ENCODE peak calls at places on chromosomes 11 and 22, in eight cellular contexts. V is amniotic stem cell, W is kidney glomerular epithelial cell, I is colonic mucosa, G is HCEC 1CT, M is MV-4-11, L is GM03348, N is CMK. D is an unnamed sample.

GRCh38 chr22:45055936-45056335 is 46.1 kb upstream of the PHF21B start:
- DNase-seq in G (no peak), N (no peak), L (no peak), M (no peak), I (no peak), V (no peak), W (no peak), D (no peak)

GRCh38 chr11:37088573-37088910 is 490.5 kb upstream of the RAG2 start:
- DNase-seq in L (no peak), M (no peak), G (no peak), W (no peak), V (no peak), I (no peak), N (no peak), D (no peak)

GRCh38 chr22:49331223-49331815 is 496.4 kb downstream of the BRD1 start:
- DNase-seq in G (no peak), W (no peak), M (no peak), N (no peak), V (no peak), L (peak; percentile 1), I (no peak), D (no peak)

GRCh38 chr22:49242480-49242879 is 585.2 kb downstream of the BRD1 start:
- DNase-seq in M (no peak), I (no peak), W (no peak), V (no peak), N (no peak), G (no peak), L (no peak), D (no peak)

GRCh38 chr11:70034740-70035365 is 43.3 kb upstream of the ANO1 start:
- DNase-seq in I (peak; percentile 16), G (no peak), M (no peak), V (no peak), W (no peak), L (no peak), N (no peak), D (no peak)

GRCh38 chr11:130001491-130002351 is 914 bp downstream of the PRDM10 start:
- DNase-seq in V (no peak), N (peak; percentile 7), L (peak; percentile 85), W (no peak), G (peak; percentile 17), M (peak; percentile 11), I (peak; percentile 53), D (no peak)

GRCh38 chr11:134664863-134665535 is 253.0 kb upstream of the B3GAT1 start:
- DNase-seq in I (no peak), N (no peak), M (no peak), G (no peak), L (no peak), V (no peak), W (no peak), D (no peak)

GRCh38 chr11:11993814-11994213 is 14.6 kb downstream of the DKK3 start:
- DNase-seq in V (peak; percentile 77), N (no peak), L (peak; percentile 77), M (no peak), I (no peak), G (peak; percentile 80), W (peak; percentile 27), D (no peak)

GRCh38 chr22:37381489-37381888 is 45.8 kb downstream of the ELFN2 start:
- DNase-seq in V (no peak), G (no peak), W (no peak), M (no peak), L (no peak), N (no peak), I (no peak), D (no peak)

GRCh38 chr11:65423516-65424199 is 1.1 kb downstream of the NEAT1 start:
- DNase-seq in L (no peak), N (no peak), V (no peak), W (no peak), G (peak; percentile 44), I (peak; percentile 51), M (no peak), D (peak; percentile 32)

GRCh38 chr11:2884424-2884815 is 1.2 kb downstream of the CDKN1C start:
- DNase-seq in W (no peak), L (peak; percentile 63), I (no peak), N (no peak), M (no peak), G (no peak), V (no peak), D (no peak)

GRCh38 chr11:5280582-5281102 is 10.9 kb upstream of the HBE1 start:
- DNase-seq in V (peak; percentile 94), N (peak; percentile 94), M (peak; percentile 98), I (peak; percentile 21), L (peak; percentile 93), W (peak; percentile 86), G (peak; percentile 99), D (peak; percentile 34)

GRCh38 chr11:28566643-28567042 is 458.5 kb downstream of the METTL15 start:
- DNase-seq in V (peak; percentile 86), W (peak; percentile 68), G (peak; percentile 92), N (peak; percentile 1), L (peak; percentile 86), M (no peak), I (peak; percentile 31), D (no peak)

GRCh38 chr11:86101493-86101892 is 32.6 kb upstream of the PICALM start:
- DNase-seq in G (peak; percentile 20), V (no peak), N (no peak), M (no peak), I (no peak), L (no peak), W (peak; percentile 52), D (no peak)

D was measured in AML-193.